ENCODE peak calls at places on chromosome 11, in five cellular contexts. V is ovary, Z is bronchial epithelial cell, H is body of pancreas, I is psoas muscle. A is an unnamed sample.

GRCh38 chr11:90134420-90135003 is at the start of gene NAALAD2:
- DNase-seq in Z (no peak), V (peak; percentile 74), H (peak; percentile 48), I (peak; percentile 75), A (peak; percentile 81)

GRCh38 chr11:118914178-118914918 is 11.4 kb downstream of the BCL9L start:
- DNase-seq in Z (no peak), H (peak; percentile 73), V (peak; percentile 46), I (peak; percentile 72), A (no peak)

GRCh38 chr11:17391493-17392355 is 3.3 kb upstream of the KCNJ11 start:
- DNase-seq in Z (no peak), H (no peak), I (no peak), V (no peak), A (no peak)

GRCh38 chr11:4118107-4118506 is 23.5 kb downstream of the RRM1 start:
- DNase-seq in Z (peak; percentile 46), V (no peak), I (no peak), H (no peak), A (no peak)

GRCh38 chr11:35654711-35655110 is 7.9 kb upstream of the TRIM44 start:
- DNase-seq in V (no peak), Z (no peak), H (no peak), I (no peak), A (no peak)

GRCh38 chr11:1640076-1640946 is 10.7 kb downstream of the KRTAP5-5 start:
- DNase-seq in I (no peak), V (no peak), H (peak; percentile 55), Z (no peak), A (peak; percentile 45)

GRCh38 chr11:127675602-127676001 is 675.0 kb upstream of the KIRREL3 start:
- DNase-seq in V (no peak), I (no peak), H (no peak), Z (no peak), A (no peak)

GRCh38 chr11:73321342-73322110 is 13.4 kb downstream of the ARHGEF17 start:
- DNase-seq in I (peak; percentile 77), Z (no peak), H (peak; percentile 46), V (peak; percentile 85), A (no peak)

GRCh38 chr11:134030853-134031252 is 38.0 kb upstream of the JAM3 start:
- DNase-seq in V (no peak), Z (no peak), I (no peak), H (no peak), A (peak; percentile 48)

GRCh38 chr11:45736424-45736823 is 68.5 kb upstream of the SLC35C1 start:
- DNase-seq in I (peak; percentile 87), H (no peak), Z (peak; percentile 100), V (no peak), A (peak; percentile 88)

GRCh38 chr11:27459191-27459590 is 13.4 kb downstream of the LGR4 start:
- DNase-seq in H (no peak), Z (no peak), I (no peak), V (no peak), A (no peak)

GRCh38 chr11:61752117-61752924 is at the start of gene MYRF:
- DNase-seq in H (peak; percentile 80), V (peak; percentile 84), I (peak; percentile 71), Z (no peak), A (peak; percentile 52)

GRCh38 chr11:48172818-48173609 is 43.6 kb upstream of the OR4B1 start:
- DNase-seq in V (peak; percentile 61), H (peak; percentile 77), Z (peak; percentile 38), I (peak; percentile 72), A (peak; percentile 72)

GRCh38 chr11:114163231-114163631 is 103.7 kb downstream of the ZBTB16 start:
- DNase-seq in V (no peak), H (peak; percentile 70), I (peak; percentile 87), Z (peak; percentile 63), A (no peak)

GRCh38 chr11:77519847-77520246 is 46.0 kb upstream of the PAK1 start:
- DNase-seq in H (no peak), V (no peak), Z (no peak), I (no peak), A (no peak)

GRCh38 chr11:119617343-119617713 is 111.7 kb downstream of the NECTIN1 start:
- DNase-seq in I (no peak), Z (no peak), V (no peak), H (no peak), A (peak; percentile 48)

GRCh38 chr11:64120951-64121569 is 44.9 kb downstream of the MACROD1 start:
- DNase-seq in I (peak; percentile 76), Z (peak; percentile 85), V (no peak), H (no peak), A (peak; percentile 92)

GRCh38 chr11:12275818-12276217 is 101.6 kb upstream of the PARVA start:
- DNase-seq in I (no peak), Z (no peak), V (no peak), H (no peak), A (no peak)

GRCh38 chr11:59866397-59866796 is at the start of gene TCN1:
- DNase-seq in V (no peak), H (no peak), Z (peak; percentile 85), I (no peak), A (no peak)

GRCh38 chr11:9906043-9906791 is 242.3 kb downstream of the SWAP70 start:
- DNase-seq in Z (peak; percentile 95), I (no peak), H (no peak), V (no peak), A (no peak)

GRCh38 chr11:78737891-78738290 is 163.2 kb upstream of the NARS2 start:
- DNase-seq in V (no peak), Z (no peak), I (no peak), H (no peak), A (no peak)

GRCh38 chr11:69504127-69504526 is 22.7 kb downstream of the LINC01488 start:
- DNase-seq in I (no peak), Z (no peak), H (no peak), V (no peak), A (no peak)

GRCh38 chr11:64372802-64373597 is 14.0 kb downstream of the RPS6KA4 start:
- DNase-seq in H (peak; percentile 54), V (peak; percentile 47), I (no peak), Z (peak; percentile 15), A (no peak)

GRCh38 chr11:15818132-15818842 is 538.1 kb downstream of the SOX6 start:
- DNase-seq in Z (no peak), H (peak; percentile 36), V (no peak), I (no peak), A (no peak)

GRCh38 chr11:2266586-2267305 is 3.6 kb downstream of the ASCL2 start:
- DNase-seq in V (peak; percentile 19), Z (no peak), I (peak; percentile 25), H (no peak), A (no peak)

GRCh38 chr11:124672531-124673215 is 866 bp downstream of the SIAE start:
- DNase-seq in Z (no peak), V (no peak), H (no peak), I (no peak), A (no peak)

GRCh38 chr11:124662111-124662510 is 11.4 kb downstream of the SIAE start:
- DNase-seq in I (no peak), H (no peak), Z (no peak), V (no peak), A (no peak)

GRCh38 chr11:124669193-124669592 is 4.3 kb downstream of the SIAE start:
- DNase-seq in V (peak; percentile 45), Z (peak; percentile 47), H (peak; percentile 32), I (no peak), A (peak; percentile 43)

GRCh38 chr11:124670732-124671131 is 2.8 kb downstream of the SIAE start:
- DNase-seq in H (no peak), Z (no peak), V (no peak), I (no peak), A (no peak)

DNA sequence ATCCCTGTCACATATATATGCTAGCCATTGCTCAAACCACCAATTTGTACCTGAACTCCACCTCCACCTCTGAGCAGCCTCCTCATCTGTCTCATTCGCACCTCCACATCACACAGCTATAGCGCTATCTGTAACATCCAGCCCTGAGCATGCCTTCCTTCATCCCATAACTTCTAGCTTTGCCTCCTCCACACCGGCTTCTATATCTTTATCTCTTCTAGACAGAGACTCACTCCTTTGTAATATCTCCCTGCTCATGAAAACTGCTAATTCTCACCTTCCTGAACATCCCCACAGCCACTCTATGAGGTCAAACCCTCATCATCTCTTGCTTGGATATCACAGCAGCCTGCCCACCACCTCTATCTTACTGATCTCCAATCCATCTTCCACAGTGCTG is 5.9 kb downstream of the SIAE start:
- DNase-seq in Z (no peak), H (no peak), V (no peak), I (no peak), A (no peak)
- TF ChIP-seq CTCF in Z (no peak), H (no peak), V (no peak), I (no peak), A (no peak)

DNA sequence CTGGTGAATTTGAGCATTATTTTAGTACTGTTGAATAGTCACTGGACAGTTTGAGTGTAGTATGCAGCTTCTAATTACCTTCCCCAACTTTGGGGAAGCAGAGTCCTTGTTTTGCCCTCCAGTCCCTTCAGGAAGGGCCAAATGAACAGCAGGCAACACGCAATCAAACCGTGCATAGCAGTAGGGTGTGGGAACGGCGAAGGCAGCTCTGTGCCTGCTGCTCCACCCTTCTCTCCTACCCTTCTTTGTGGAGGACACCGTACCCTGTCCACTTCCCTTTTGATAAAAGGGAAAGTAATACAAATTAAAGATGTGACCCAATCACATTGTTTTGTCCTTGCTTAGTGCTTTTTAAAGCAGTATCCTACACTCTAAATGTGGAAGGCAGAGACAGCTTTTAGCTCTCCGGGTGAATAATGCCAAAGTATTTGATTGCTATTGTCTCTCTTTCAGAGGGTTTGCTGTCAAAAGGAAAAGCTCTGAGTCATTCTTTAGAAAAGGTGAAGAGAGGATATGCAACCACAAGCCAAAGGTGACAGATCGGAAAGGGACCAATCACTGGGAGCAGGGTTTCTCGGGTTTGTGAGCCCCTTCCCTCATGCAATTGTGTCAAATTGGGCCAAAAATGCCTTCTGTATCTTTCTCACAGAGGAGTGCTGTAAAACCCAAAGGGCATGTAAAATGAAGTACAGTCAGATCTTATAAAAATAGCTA is 407.3 kb upstream of the CCDC90B start:
- DNase-seq in V (no peak), I (no peak), Z (peak; percentile 35), H (no peak), A (no peak)
- H3K36me3 ChIP-seq in V (no peaks in the 10 kb centered on the region), I (no peaks in the 10 kb centered on the region), Z (no peaks in the 10 kb centered on the region), H (no peaks in the 10 kb centered on the region), A (no peaks in the 10 kb centered on the region)

GRCh38 chr11:129236850-129237249 is 44.7 kb upstream of the ARHGAP32 start:
- DNase-seq in I (no peak), Z (no peak), H (no peak), V (no peak), A (no peak)

GRCh38 chr11:129237880-129238638 is 45.9 kb upstream of the ARHGAP32 start:
- DNase-seq in H (no peak), Z (no peak), I (no peak), V (no peak), A (no peak)

GRCh38 chr11:129234978-129235377 is 42.9 kb upstream of the ARHGAP32 start:
- DNase-seq in I (no peak), Z (no peak), V (no peak), H (peak; percentile 8), A (no peak)

GRCh38 chr11:129239207-129239606 is 47.1 kb upstream of the ARHGAP32 start:
- DNase-seq in Z (no peak), I (no peak), H (no peak), V (no peak), A (no peak)

GRCh38 chr11:129237456-129237855 is 45.3 kb upstream of the ARHGAP32 start:
- DNase-seq in V (no peak), H (no peak), I (no peak), Z (no peak), A (no peak)
- TF ChIP-seq CTCF in V (no peak), H (no peak), I (no peak), Z (no peak), A (no peak)

GRCh38 chr11:612201-612960 is 3.4 kb downstream of the IRF7 start:
- DNase-seq in V (peak; percentile 44), H (no peak), I (peak; percentile 92), Z (no peak), A (peak; percentile 80)
- H3K36me3 ChIP-seq in V (no peaks in the 10 kb centered on the region), H (peaks cover 31% of the 10 kb centered on the region), I (peaks cover 8% of the 10 kb centered on the region), Z (peaks cover 45% of the 10 kb centered on the region), A (peaks cover 70% of the 10 kb centered on the region)